ENCODE peak calls at places on chromosomes 12 and 14, in nine cellular contexts. One of them, this sample, is unnamed.

GRCh38 chr12:108833355-108833733 is 24.0 kb downstream of the SSH1 start:
- DNase-seq in ascending aorta: peak
- DNase-seq in cardiac fibroblast: peak
- DNase-seq in D341Med: no peak
- DNase-seq in epithelial cell of prostate: no peak
- DNase-seq in COR-L47: no peak
- DNase-seq in B cell: no peak
- DNase-seq in uterus: no peak
- DNase-seq in C1 segment of cervical spinal cord: no peak
- DNase-seq in this sample: no peak

GRCh38 chr14:54221432-54221803 is 175.4 kb upstream of the CDKN3 start:
- DNase-seq in uterus: no peak
- DNase-seq in epithelial cell of prostate: no peak
- DNase-seq in COR-L47: no peak
- DNase-seq in D341Med: no peak
- DNase-seq in ascending aorta: no peak
- DNase-seq in C1 segment of cervical spinal cord: no peak
- DNase-seq in cardiac fibroblast: no peak
- DNase-seq in B cell: no peak
- DNase-seq in this sample: no peak

GRCh38 chr14:88323086-88323519 is at the start of gene KCNK10:
- DNase-seq in epithelial cell of prostate: no peak
- DNase-seq in COR-L47: peak
- DNase-seq in cardiac fibroblast: peak
- DNase-seq in C1 segment of cervical spinal cord: peak
- DNase-seq in ascending aorta: no peak
- DNase-seq in B cell: peak
- DNase-seq in uterus: no peak
- DNase-seq in D341Med: no peak
- DNase-seq in this sample: no peak

GRCh38 chr12:104930388-104931326 is 27.4 kb downstream of the SLC41A2 start:
- DNase-seq in C1 segment of cervical spinal cord: no peak
- DNase-seq in epithelial cell of prostate: no peak
- DNase-seq in D341Med: no peak
- DNase-seq in COR-L47: no peak
- DNase-seq in uterus: no peak
- DNase-seq in cardiac fibroblast: no peak
- DNase-seq in B cell: no peak
- DNase-seq in ascending aorta: no peak
- DNase-seq in this sample: no peak

GRCh38 chr12:115474525-115475353 is 790.8 kb upstream of the TBX3 start:
- DNase-seq in C1 segment of cervical spinal cord: no peak
- DNase-seq in ascending aorta: no peak
- DNase-seq in B cell: no peak
- DNase-seq in COR-L47: no peak
- DNase-seq in uterus: no peak
- DNase-seq in D341Med: no peak
- DNase-seq in cardiac fibroblast: no peak
- DNase-seq in epithelial cell of prostate: no peak
- DNase-seq in this sample: no peak

GRCh38 chr14:96051642-96052540 is 12.7 kb downstream of the C14orf132 start:
- DNase-seq in epithelial cell of prostate: no peak
- DNase-seq in COR-L47: peak
- DNase-seq in ascending aorta: peak
- DNase-seq in cardiac fibroblast: no peak
- DNase-seq in B cell: no peak
- DNase-seq in D341Med: no peak
- DNase-seq in C1 segment of cervical spinal cord: no peak
- DNase-seq in uterus: no peak
- DNase-seq in this sample: no peak

GRCh38 chr14:90058876-90059458 is 2.8 kb upstream of the KCNK13 start:
- DNase-seq in C1 segment of cervical spinal cord: no peak
- DNase-seq in ascending aorta: no peak
- DNase-seq in epithelial cell of prostate: no peak
- DNase-seq in uterus: no peak
- DNase-seq in COR-L47: no peak
- DNase-seq in B cell: no peak
- DNase-seq in D341Med: no peak
- DNase-seq in cardiac fibroblast: no peak
- DNase-seq in this sample: no peak

GRCh38 chr14:21024668-21025373 is at the start of gene NDRG2:
- DNase-seq in cardiac fibroblast: peak
- DNase-seq in uterus: peak
- DNase-seq in C1 segment of cervical spinal cord: peak
- DNase-seq in COR-L47: peak
- DNase-seq in D341Med: peak
- DNase-seq in B cell: peak
- DNase-seq in epithelial cell of prostate: no peak
- DNase-seq in ascending aorta: peak
- DNase-seq in this sample: no peak

GRCh38 chr12:24109381-24110039 is 160.0 kb upstream of the SOX5 start:
- DNase-seq in ascending aorta: no peak
- DNase-seq in COR-L47: peak
- DNase-seq in cardiac fibroblast: peak
- DNase-seq in B cell: peak
- DNase-seq in D341Med: peak
- DNase-seq in epithelial cell of prostate: no peak
- DNase-seq in uterus: no peak
- DNase-seq in C1 segment of cervical spinal cord: no peak
- DNase-seq in this sample: no peak

GRCh38 chr12:65779091-65779642 is 45.1 kb upstream of the HMGA2 start:
- DNase-seq in C1 segment of cervical spinal cord: no peak
- DNase-seq in cardiac fibroblast: peak
- DNase-seq in B cell: no peak
- DNase-seq in COR-L47: no peak
- DNase-seq in epithelial cell of prostate: no peak
- DNase-seq in ascending aorta: no peak
- DNase-seq in D341Med: no peak
- DNase-seq in uterus: no peak
- DNase-seq in this sample: no peak

GRCh38 chr14:83632375-83632774 is 1897.6 kb upstream of the FLRT2 start:
- DNase-seq in cardiac fibroblast: no peak
- DNase-seq in C1 segment of cervical spinal cord: no peak
- DNase-seq in uterus: no peak
- DNase-seq in COR-L47: no peak
- DNase-seq in D341Med: no peak
- DNase-seq in epithelial cell of prostate: no peak
- DNase-seq in B cell: no peak
- DNase-seq in ascending aorta: no peak
- DNase-seq in this sample: no peak

GRCh38 chr14:58298880-58299664 is 717 bp downstream of the ARID4A start:
- DNase-seq in uterus: peak
- DNase-seq in ascending aorta: peak
- DNase-seq in B cell: peak
- DNase-seq in C1 segment of cervical spinal cord: peak
- DNase-seq in cardiac fibroblast: peak
- DNase-seq in epithelial cell of prostate: no peak
- DNase-seq in D341Med: peak
- DNase-seq in COR-L47: no peak
- DNase-seq in this sample: no peak

GRCh38 chr14:35167496-35167895 is 45.1 kb downstream of the PRORP start:
- DNase-seq in D341Med: no peak
- DNase-seq in epithelial cell of prostate: no peak
- DNase-seq in cardiac fibroblast: no peak
- DNase-seq in COR-L47: no peak
- DNase-seq in uterus: no peak
- DNase-seq in B cell: no peak
- DNase-seq in C1 segment of cervical spinal cord: no peak
- DNase-seq in ascending aorta: no peak
- DNase-seq in this sample: no peak

GRCh38 chr14:67618617-67619063 is 1.1 kb upstream of the ARG2 start:
- DNase-seq in uterus: no peak
- DNase-seq in cardiac fibroblast: peak
- DNase-seq in epithelial cell of prostate: peak
- DNase-seq in COR-L47: peak
- DNase-seq in ascending aorta: no peak
- DNase-seq in B cell: peak
- DNase-seq in C1 segment of cervical spinal cord: no peak
- DNase-seq in D341Med: peak
- DNase-seq in this sample: no peak

GRCh38 chr14:68365228-68365627 is 427.6 kb downstream of the ZFP36L1 start:
- DNase-seq in C1 segment of cervical spinal cord: no peak
- DNase-seq in epithelial cell of prostate: peak
- DNase-seq in cardiac fibroblast: peak
- DNase-seq in uterus: no peak
- DNase-seq in D341Med: no peak
- DNase-seq in B cell: no peak
- DNase-seq in ascending aorta: no peak
- DNase-seq in COR-L47: no peak
- DNase-seq in this sample: no peak

GRCh38 chr12:65608319-65608916 is 215.9 kb upstream of the HMGA2 start:
- DNase-seq in B cell: no peak
- DNase-seq in ascending aorta: no peak
- DNase-seq in D341Med: no peak
- DNase-seq in COR-L47: no peak
- DNase-seq in C1 segment of cervical spinal cord: no peak
- DNase-seq in uterus: no peak
- DNase-seq in cardiac fibroblast: no peak
- DNase-seq in epithelial cell of prostate: peak
- DNase-seq in this sample: no peak

This sample was measured in cortex of kidney.